ENCODE peak calls at places on chromosome 3, in five cellular contexts. One of them, this sample, is unnamed.
A peak's percentile ranks its signal among the peaks of the same experiment; 100 is the strongest.

GRCh38 chr3:108315767-108316301 is 19.5 kb downstream of the HHLA2 start:
- DNase-seq in iris pigment epithelial cell: no peak
- DNase-seq in DMS153: no peak
- DNase-seq in AG09319: no peak
- DNase-seq in CD8-positive, alpha-beta T cell: no peak
- DNase-seq in this sample: no peak

GRCh38 chr3:65751123-65751700 is 287.5 kb downstream of the MAGI1 start:
- DNase-seq in iris pigment epithelial cell: peak; percentile 36
- DNase-seq in AG09319: no peak
- DNase-seq in DMS153: no peak
- DNase-seq in CD8-positive, alpha-beta T cell: no peak
- DNase-seq in this sample: no peak

GRCh38 chr3:107392549-107393165 is 15.4 kb downstream of the CCDC54 start:
- DNase-seq in AG09319: no peak
- DNase-seq in iris pigment epithelial cell: peak; percentile 80
- DNase-seq in DMS153: no peak
- DNase-seq in CD8-positive, alpha-beta T cell: no peak
- DNase-seq in this sample: no peak

GRCh38 chr3:187167795-187168194 is 28.5 kb upstream of the RPL39L start:
- DNase-seq in CD8-positive, alpha-beta T cell: no peak
- DNase-seq in DMS153: no peak
- DNase-seq in AG09319: no peak
- DNase-seq in iris pigment epithelial cell: no peak
- DNase-seq in this sample: no peak

GRCh38 chr3:57168151-57168550 is 3.0 kb upstream of the IL17RD start:
- DNase-seq in CD8-positive, alpha-beta T cell: no peak
- DNase-seq in iris pigment epithelial cell: no peak
- DNase-seq in AG09319: no peak
- DNase-seq in DMS153: no peak
- DNase-seq in this sample: no peak

GRCh38 chr3:149638401-149639092 is 19.3 kb downstream of the WWTR1 start:
- DNase-seq in CD8-positive, alpha-beta T cell: no peak
- DNase-seq in AG09319: peak; percentile 67
- DNase-seq in iris pigment epithelial cell: peak; percentile 53
- DNase-seq in DMS153: peak; percentile 70
- DNase-seq in this sample: no peak

GRCh38 chr3:136595862-136596697 is 156.1 kb downstream of the STAG1 start:
- DNase-seq in CD8-positive, alpha-beta T cell: no peak
- DNase-seq in DMS153: no peak
- DNase-seq in AG09319: no peak
- DNase-seq in iris pigment epithelial cell: peak; percentile 7
- DNase-seq in this sample: no peak

GRCh38 chr3:12394516-12395271 is 89.6 kb upstream of the TSEN2 start:
- DNase-seq in iris pigment epithelial cell: no peak
- DNase-seq in CD8-positive, alpha-beta T cell: no peak
- DNase-seq in DMS153: no peak
- DNase-seq in AG09319: no peak
- DNase-seq in this sample: no peak

GRCh38 chr3:100561459-100562158 is 47.8 kb upstream of the ADGRG7 start:
- DNase-seq in iris pigment epithelial cell: peak; percentile 89
- DNase-seq in CD8-positive, alpha-beta T cell: no peak
- DNase-seq in DMS153: no peak
- DNase-seq in AG09319: peak; percentile 49
- DNase-seq in this sample: no peak

GRCh38 chr3:36373084-36373483 is 7.2 kb upstream of the STAC start:
- DNase-seq in AG09319: no peak
- DNase-seq in CD8-positive, alpha-beta T cell: no peak
- DNase-seq in DMS153: no peak
- DNase-seq in iris pigment epithelial cell: peak; percentile 51
- DNase-seq in this sample: no peak